ENCODE peak calls at places on chromosomes 2 and 18, in five cellular contexts. T, L, H, R and J are unnamed samples.
A peak's percentile ranks its signal among the peaks of the same experiment; 100 is the strongest.

GRCh38 chr2:241201445-241202267 is 13.2 kb downstream of the ANO7 start:
- DNase-seq in L (no peak), T (no peak), H (no peak), R (no peak), J (no peak)

GRCh38 chr2:149084924-149085795 is 46.7 kb downstream of the LYPD6B start:
- DNase-seq in T (no peak), L (no peak), H (no peak), R (no peak), J (no peak)

GRCh38 chr18:23683671-23684070 is 5.6 kb upstream of the LAMA3 start:
- DNase-seq in H (no peak), T (no peak), L (no peak), R (no peak), J (no peak)

GRCh38 chr2:177633111-177633510 is 240.5 kb downstream of the AGPS start:
- DNase-seq in H (no peak), R (no peak), L (no peak), T (no peak), J (no peak)

GRCh38 chr2:45867800-45868199 is 216.3 kb downstream of the PRKCE start:
- DNase-seq in L (no peak), R (no peak), H (no peak), T (no peak), J (no peak)

GRCh38 chr2:12725238-12726187 is 8.8 kb downstream of the TRIB2 start:
- DNase-seq in L (no peak), H (no peak), T (no peak), R (no peak), J (no peak)

GRCh38 chr2:113174369-113174735 is 581 bp downstream of the PSD4 start:
- DNase-seq in H (no peak), T (no peak), R (no peak), L (no peak), J (no peak)

GRCh38 chr2:239049421-239050251 is 201.8 kb downstream of the TWIST2 start:
- DNase-seq in R (no peak), T (no peak), L (no peak), H (no peak), J (peak; percentile 40)

DNA sequence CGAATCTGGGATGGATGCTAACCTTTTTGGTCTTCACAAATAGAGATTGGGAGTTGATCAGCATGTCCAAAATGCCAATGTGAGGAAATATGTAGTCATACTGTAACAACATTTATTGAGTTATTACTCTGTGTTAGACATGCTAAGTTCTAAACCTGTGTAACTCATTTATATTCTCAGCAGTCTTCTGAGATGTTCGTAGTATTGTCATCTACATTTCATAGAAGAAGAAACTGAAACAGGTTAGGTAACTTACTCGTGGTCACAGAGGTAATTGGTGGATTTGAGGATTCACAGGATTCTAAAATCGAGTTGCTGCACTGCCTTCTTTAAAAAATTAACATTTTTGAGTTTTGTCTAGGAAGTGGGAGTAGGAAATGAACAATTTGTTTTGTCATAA is 162.1 kb downstream of the UBE2E3 start:
- DNase-seq in L (no peak), T (no peak), R (no peak), H (no peak), J (no peak)
- H2AFZ ChIP-seq in L (no peak overlapping the region), T (no peak overlapping the region), R (no peak overlapping the region), H (no peak overlapping the region), J (no peak overlapping the region)

DNA sequence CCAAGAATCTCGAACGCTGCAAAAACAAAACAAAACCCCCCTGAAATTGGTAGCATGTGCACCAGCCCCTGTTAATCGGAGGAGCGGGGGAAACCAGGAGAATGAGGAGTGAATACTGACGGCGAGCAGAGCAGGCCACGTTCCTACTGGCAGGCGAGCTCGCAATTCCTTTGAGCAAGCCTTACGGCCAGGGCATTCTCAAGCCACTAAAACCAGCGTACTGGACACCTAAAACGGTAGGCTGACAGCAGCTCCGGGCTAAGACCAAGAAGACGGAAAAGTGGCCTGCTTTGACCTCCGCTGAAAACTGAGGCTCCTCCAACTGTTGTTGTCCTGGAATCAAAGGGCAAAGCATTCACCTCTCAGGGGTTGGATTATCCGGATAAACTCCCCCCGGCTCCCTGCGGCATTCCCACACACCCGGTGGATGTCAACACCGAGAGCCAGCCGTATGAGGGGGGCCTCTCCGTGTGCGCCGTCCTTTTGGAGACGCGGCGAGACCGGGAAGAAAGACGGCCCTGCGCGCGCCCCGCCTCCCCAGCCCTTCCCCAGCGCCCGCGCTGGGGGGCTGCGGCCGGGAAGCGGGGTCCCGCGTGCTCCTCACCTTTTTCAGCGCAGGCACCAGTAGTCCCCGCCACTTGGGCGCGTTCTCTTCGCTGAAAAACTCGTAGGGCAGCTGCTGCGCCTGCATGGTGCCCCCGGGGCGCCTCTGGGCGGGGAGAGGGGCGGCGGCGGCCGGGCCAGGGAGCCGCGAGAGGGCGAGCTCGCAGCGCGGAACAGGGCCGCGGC is 925 bp downstream of the SOS1 start:
- DNase-seq in H (peak; percentile 84), L (peak; percentile 61), R (peak; percentile 68), T (peak; percentile 51), J (peak; percentile 55)
- H2AFZ ChIP-seq in H (peak overlapping the region; percentile 31), L (peak overlapping the region; percentile 64), R (no peak overlapping the region), T (no peak overlapping the region), J (peak overlapping the region; percentile 40)

DNA sequence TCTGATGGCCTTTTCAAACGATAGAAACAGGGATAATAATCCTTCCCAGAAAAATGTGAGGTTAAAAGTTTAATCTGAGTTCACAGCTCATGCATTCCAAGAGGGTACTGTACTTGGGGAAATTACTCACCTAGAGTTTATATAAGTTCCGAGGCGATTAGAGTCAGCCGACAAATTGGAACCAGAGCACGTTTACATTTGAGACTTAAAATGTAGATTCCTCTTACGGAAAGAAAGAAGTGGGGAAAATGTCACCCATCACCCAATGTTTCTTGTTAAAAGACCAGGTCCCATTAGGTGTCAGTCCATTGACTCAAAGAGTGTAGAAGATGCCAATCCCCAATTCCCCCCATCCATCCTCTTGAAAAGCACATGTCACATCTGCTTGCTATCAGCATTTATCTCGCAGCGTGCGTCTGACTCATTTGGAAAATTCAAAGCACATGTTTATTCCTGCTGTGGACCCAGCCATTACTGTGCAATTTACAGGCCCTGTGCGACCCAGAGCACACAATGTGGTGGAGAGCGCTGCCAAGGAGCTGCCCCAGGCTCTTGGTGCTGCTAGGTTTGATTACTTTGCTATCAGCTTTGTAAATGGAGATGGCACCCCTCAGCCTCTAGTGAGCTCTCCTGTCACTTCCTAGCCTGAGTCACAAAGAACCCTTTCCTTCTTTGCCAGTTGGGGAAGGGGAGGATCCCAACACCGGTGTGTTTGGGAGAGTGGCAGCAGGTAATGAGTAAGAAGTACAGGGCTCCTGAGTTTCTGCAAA is 104.8 kb downstream of the COLEC12 start:
- DNase-seq in R (peak; percentile 81), L (no peak), T (no peak), H (peak; percentile 57), J (peak; percentile 71)
- H2AFZ ChIP-seq in R (no peak overlapping the region), L (peak overlapping the region; percentile 32), T (no peak overlapping the region), H (no peak overlapping the region), J (no peak overlapping the region)

DNA sequence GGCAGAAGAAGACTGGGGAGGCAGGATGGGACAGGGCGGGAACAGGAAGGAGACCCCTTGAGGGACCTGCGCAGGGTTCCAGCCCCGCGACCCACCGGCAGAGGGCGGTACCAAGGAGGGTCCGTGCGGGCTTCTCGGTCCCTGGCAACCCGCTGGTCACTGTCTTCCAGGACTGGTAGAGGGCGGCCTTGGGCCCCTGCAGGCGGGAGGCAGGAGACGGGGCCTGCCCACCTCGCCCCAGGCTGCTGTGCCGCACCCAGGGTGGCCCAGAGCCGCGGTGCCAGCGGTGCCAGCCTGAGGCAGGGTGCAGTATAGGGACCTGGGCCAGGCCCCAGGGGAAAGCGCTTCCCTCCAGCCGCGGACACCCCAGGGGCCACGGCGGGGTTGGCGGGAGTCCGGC is 34.5 kb downstream of the NEURL3 start:
- DNase-seq in H (peak; percentile 31), R (peak; percentile 7), T (peak; percentile 92), L (peak; percentile 87), J (peak; percentile 18)
- H2AFZ ChIP-seq in H (peak overlapping the region; percentile 55), R (no peak overlapping the region), T (no peak overlapping the region), L (peak overlapping the region; percentile 97), J (no peak overlapping the region)

DNA sequence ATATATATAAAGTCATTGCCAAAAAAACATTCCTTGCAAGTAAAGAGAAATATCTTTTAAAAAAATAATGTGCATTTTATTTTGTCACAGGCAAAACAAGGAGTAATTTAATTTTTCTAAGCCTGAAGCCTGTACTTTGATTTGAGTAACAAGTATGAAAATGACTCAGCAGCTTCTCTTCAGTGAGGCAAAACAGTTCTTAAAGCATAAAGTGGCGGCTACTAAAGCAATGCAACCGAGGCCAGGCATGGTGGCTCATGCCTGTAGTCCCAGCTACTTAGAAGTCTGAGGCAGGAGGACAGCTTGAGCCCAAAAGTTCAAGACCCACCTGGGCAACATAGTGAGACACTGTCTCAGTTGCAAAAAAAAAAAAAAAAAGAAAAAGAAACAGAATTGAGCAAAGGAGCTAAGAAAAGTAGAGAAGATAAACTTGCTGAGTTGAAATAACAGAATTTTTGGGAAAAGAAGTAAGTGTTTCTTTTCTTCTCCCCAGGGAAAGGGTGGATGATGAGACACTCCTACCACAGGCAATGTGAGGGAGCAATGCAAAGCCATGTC is 29.6 kb downstream of the DOK1 start:
- DNase-seq in T (no peak), L (no peak), R (peak; percentile 56), H (no peak), J (peak; percentile 63)
- H2AFZ ChIP-seq in T (no peak overlapping the region), L (no peak overlapping the region), R (no peak overlapping the region), H (no peak overlapping the region), J (no peak overlapping the region)

DNA sequence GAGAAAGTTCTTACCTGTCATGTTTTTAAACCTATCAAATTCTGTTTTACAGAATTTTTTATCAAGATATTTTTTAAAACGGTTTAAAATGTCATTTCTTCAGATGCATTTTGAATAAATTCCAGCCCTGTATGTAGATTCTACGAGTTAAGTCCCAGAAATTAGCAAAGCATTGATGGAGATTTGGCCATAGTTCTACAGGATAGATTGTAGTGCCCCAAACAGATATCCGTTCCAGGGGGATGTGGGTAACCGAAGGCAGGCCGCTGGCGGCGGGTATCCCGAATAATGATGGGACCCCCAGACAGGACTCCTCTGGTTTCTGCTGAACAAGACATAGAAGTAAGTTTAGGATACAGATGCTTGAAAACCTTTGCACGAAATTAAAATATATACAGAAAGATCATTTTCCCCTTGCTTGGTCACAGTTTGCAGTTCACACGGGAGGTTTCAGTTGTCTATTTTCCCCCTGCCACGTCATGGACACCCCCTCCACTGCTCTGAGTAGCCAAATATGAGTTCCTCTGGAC is 755 bp downstream of the NOL4 start:
- DNase-seq in R (no peak), T (no peak), H (no peak), L (no peak), J (no peak)
- H2AFZ ChIP-seq in R (no peak overlapping the region), T (no peak overlapping the region), H (peak overlapping the region; percentile 90), L (peak overlapping the region; percentile 97), J (no peak overlapping the region)

GRCh38 chr18:8962192-8962772 is 140.2 kb upstream of the NDUFV2 start:
- DNase-seq in L (no peak), R (no peak), H (no peak), T (no peak), J (no peak)
- H2AFZ ChIP-seq in L (peak overlapping the region; percentile 96), R (no peak overlapping the region), H (no peak overlapping the region), T (no peak overlapping the region), J (no peak overlapping the region)